ENCODE peak calls at places on chromosomes 4 and X, in four cellular contexts. P is CD8-positive, alpha-beta memory T cell; Y is AG08395; I is activated CD8-positive, alpha-beta memory T cell treated with anti-CD3 and anti-CD28 coated beads, Interleukin-2, amount 50 U/mL, for 48 hours. F is an unnamed sample.

GRCh38 chrX:44432641-44433040 is 89.2 kb upstream of the EFHC2 start:
- DNase-seq in P (no peak), Y (no peak), I (no peak), F (no peak)

GRCh38 chr4:43782391-43782790 is 666.2 kb downstream of the KCTD8 start:
- DNase-seq in P (no peak), Y (no peak), I (no peak), F (no peak)

GRCh38 chrX:130805906-130806305 is 97.1 kb downstream of the ENOX2 start:
- DNase-seq in P (no peak), Y (no peak), I (no peak), F (peak)

GRCh38 chr4:34733185-34733916 is 1511.0 kb downstream of the ARAP2 start:
- DNase-seq in P (no peak), Y (no peak), I (no peak), F (no peak)

GRCh38 chr4:8768357-8768999 is 103.2 kb downstream of the HMX1 start:
- DNase-seq in P (no peak), Y (no peak), I (no peak), F (no peak)

GRCh38 chr4:178086324-178086723 is 644.1 kb upstream of the AGA start:
- DNase-seq in P (no peak), Y (no peak), I (no peak), F (no peak)

GRCh38 chr4:176587920-176588319 is 204.8 kb downstream of the VEGFC start:
- DNase-seq in P (no peak), Y (peak), I (no peak), F (peak)

GRCh38 chr4:26741491-26741871 is 119.2 kb upstream of the STIM2 start:
- DNase-seq in P (no peak), Y (no peak), I (no peak), F (no peak)

GRCh38 chr4:22268350-22269025 is 247.4 kb downstream of the ADGRA3 start:
- DNase-seq in P (no peak), Y (no peak), I (no peak), F (no peak)

GRCh38 chrX:154649864-154650510 is 3.4 kb downstream of the CTAG2 start:
- DNase-seq in P (no peak), Y (no peak), I (no peak), F (no peak)

F was measured in foreskin fibroblast.